ENCODE peak calls at places on chromosomes 13 and 19, in five cellular contexts. V is ovary, J is adrenal gland, A is transverse colon, P is tibial nerve. U is an unnamed sample.

GRCh38 chr19:29277107-29277506 is 64.2 kb upstream of the UQCRFS1 start:
- DNase-seq in V (no peak), J (peak; percentile 24), A (peak; percentile 17), P (no peak), U (no peak)

GRCh38 chr13:32528358-32528757 is 10.2 kb downstream of the N4BP2L2 start:
- DNase-seq in V (no peak), J (no peak), A (no peak), P (no peak), U (no peak)

GRCh38 chr19:27673986-27674385 is 1539.0 kb downstream of the UQCRFS1 start:
- DNase-seq in V (no peak), J (no peak), A (no peak), P (no peak), U (peak; percentile 34)

GRCh38 chr19:51366999-51367564 is 894 bp upstream of the ETFB start:
- DNase-seq in V (peak; percentile 73), J (no peak), A (peak; percentile 45), P (no peak), U (no peak)

GRCh38 chr19:12656899-12657571 is 9.5 kb downstream of the MAN2B1 start:
- DNase-seq in V (no peak), J (no peak), A (no peak), P (no peak), U (no peak)

GRCh38 chr19:38596057-38596981 is 21.4 kb downstream of the MAP4K1 start:
- DNase-seq in V (peak; percentile 66), J (peak; percentile 69), A (peak; percentile 52), P (no peak), U (no peak)

GRCh38 chr13:113209880-113210421 is 538 bp downstream of the CUL4A start:
- DNase-seq in V (peak; percentile 66), J (peak; percentile 68), A (peak; percentile 76), P (no peak), U (no peak)

GRCh38 chr13:110915874-110916670 is 1.2 kb upstream of the ANKRD10 start:
- DNase-seq in V (no peak), J (no peak), A (no peak), P (no peak), U (no peak)

GRCh38 chr13:48708764-48709163 is 55.0 kb downstream of the CYSLTR2 start:
- DNase-seq in V (no peak), J (no peak), A (no peak), P (no peak), U (no peak)

GRCh38 chr13:84570831-84571230 is 688.6 kb upstream of the SLITRK1 start:
- DNase-seq in V (no peak), J (no peak), A (no peak), P (no peak), U (no peak)

GRCh38 chr19:13163609-13164364 is 13.6 kb downstream of the IER2 start:
- DNase-seq in V (peak; percentile 83), J (peak; percentile 77), A (peak; percentile 80), P (peak; percentile 47), U (no peak)

GRCh38 chr19:46919324-46919723 is 58.5 kb downstream of the ARHGAP35 start:
- DNase-seq in V (no peak), J (no peak), A (no peak), P (no peak), U (no peak)

GRCh38 chr13:40292536-40292935 is 373.9 kb downstream of the FOXO1 start:
- DNase-seq in V (no peak), J (no peak), A (no peak), P (no peak), U (no peak)

GRCh38 chr19:33373701-33374405 is at the start of gene CEBPG:
- DNase-seq in V (peak; percentile 76), J (peak; percentile 58), A (peak; percentile 68), P (no peak), U (no peak)

GRCh38 chr19:13420780-13421179 is 85.5 kb downstream of the CACNA1A start:
- DNase-seq in V (no peak), J (no peak), A (no peak), P (no peak), U (no peak)

GRCh38 chr19:47679922-47680857 is 33.0 kb upstream of the EHD2 start:
- DNase-seq in V (no peak), J (no peak), A (no peak), P (no peak), U (no peak)

GRCh38 chr19:51749979-51750378 is 1.7 kb downstream of the FPR1 start:
- DNase-seq in V (no peak), J (no peak), A (no peak), P (no peak), U (no peak)

GRCh38 chr19:48393559-48394330 is at the start of gene GRIN2D:
- DNase-seq in V (peak; percentile 51), J (no peak), A (peak; percentile 16), P (no peak), U (no peak)

GRCh38 chr13:73835138-73835721 is 299.0 kb downstream of the KLF12 start:
- DNase-seq in V (no peak), J (no peak), A (no peak), P (no peak), U (no peak)

GRCh38 chr13:51726446-51727185 is 77.3 kb downstream of the DHRS12 start:
- DNase-seq in V (no peak), J (no peak), A (no peak), P (no peak), U (no peak)

GRCh38 chr19:10928563-10929401 is at the start of the genes TIMM29 and YIPF2:
- DNase-seq in V (peak; percentile 97), J (peak; percentile 98), A (peak; percentile 98), P (peak; percentile 88), U (peak; percentile 99)
- TF ChIP-seq POLR2A in V (peak; percentile 39), J (peak; percentile 91), A (peak; percentile 71), P (no peak), U (no peak)

GRCh38 chr13:19860884-19861655 is 2.4 kb downstream of the ZMYM5 start:
- DNase-seq in V (no peak), J (peak; percentile 53), A (no peak), P (no peak), U (no peak)
- H3K4me3 ChIP-seq in V (no peak overlapping the region), J (peak overlapping the region; percentile 76), A (peak overlapping the region; percentile 69), P (no peak overlapping the region), U (peak overlapping the region; percentile 57)

DNA sequence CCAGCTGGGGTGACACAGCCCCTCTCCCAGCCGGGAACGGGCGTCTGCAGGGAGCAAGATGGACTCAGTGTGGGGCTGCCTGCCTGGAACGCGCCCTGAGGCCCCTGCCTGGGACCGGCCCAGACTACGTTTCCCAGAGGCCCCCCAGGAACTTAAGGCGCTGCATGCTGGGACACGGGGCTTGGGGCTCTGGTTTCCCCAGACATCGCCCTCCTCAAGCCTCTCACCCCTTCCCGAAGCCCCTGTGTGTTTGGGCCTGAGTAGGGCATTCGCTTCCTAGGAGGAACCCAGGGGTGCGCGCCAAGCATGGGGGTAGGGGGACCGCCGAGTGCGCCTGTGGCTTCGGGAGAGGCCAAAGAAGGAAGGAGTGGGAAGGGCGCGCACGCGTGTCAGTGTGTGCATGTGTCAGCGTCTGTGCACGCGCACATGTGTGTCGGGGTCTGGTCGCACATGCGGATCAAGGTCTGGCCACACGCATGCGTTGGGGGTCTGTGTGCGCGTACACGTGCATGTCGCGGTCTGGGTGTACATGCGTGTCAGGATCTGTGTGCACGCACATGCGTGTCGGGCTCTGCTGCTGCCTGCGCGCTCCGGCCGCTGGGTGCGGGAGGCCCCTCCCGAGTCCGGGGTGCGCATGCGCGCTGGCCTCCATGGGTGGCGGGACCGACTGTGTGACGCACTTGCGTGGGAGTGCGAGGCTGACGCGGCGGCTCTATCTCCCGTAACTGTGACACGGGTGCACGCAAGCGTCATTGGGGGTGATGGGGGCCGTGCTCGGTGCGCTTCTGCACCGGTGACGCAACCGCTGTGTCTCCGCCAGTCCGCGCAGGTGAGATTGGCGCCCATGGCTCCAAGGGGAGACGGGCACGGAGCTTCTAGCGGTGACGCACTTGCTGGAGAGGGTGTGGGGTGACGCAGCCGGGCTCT is 16.2 kb downstream of the ZNF331 start:
- DNase-seq in V (peak; percentile 94), J (peak; percentile 91), A (peak; percentile 88), P (peak; percentile 79), U (no peak)
- TF ChIP-seq POLR2A in V (peak; percentile 74), J (peak; percentile 58), A (peak; percentile 27), P (peak; percentile 62), U (peak; percentile 70)

DNA sequence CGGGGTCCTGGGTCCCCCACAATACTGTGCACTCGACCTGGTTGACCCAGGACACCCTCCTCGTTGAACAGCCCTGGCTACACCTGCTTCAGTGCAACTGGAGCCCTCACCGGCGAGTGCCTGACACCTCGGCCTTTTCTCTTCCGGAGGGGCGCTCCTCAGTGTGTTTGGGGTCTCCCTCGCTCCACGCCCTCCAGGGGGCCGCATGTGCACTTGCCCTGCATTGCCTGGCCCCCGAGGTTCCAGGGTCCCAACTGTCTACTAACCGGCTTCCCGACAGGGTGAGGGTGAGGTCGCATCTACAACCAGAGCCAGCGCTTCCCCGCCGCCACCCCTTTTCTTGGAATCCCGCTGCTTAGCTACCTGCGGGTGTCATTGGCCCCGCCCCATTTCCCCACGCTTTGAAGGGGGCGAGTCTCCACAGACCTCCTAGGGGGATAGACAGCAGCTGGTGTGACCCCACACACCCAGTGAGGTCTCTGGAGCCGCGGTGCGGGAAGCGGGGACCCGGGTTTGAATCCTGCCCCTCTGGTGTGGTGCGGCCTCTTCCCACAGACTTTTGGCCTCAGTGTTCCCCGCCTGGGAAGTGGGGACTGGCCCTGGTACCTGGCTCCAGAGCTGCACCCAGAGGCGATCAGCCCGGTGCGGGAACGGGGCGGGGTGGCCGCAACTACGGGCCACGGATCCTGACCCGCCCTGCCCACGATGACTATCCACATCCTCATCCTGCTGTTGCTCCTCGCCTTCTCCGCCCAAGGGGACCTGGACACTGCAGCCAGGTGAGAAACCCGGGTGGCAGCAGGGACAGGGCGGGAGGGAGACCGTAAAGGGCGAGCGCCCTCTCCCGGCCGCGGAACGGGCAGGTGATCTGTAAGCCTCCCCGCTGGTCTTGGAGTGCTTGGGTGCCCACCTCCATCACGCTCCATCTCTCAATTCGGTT is at the start of gene ADM5:
- DNase-seq in V (peak; percentile 68), J (peak; percentile 72), A (peak; percentile 70), P (no peak), U (no peak)
- H3K4me3 ChIP-seq in V (peak within 1 kb of the TSS; percentile 39), J (peak within 1 kb of the TSS; percentile 57), A (peak within 1 kb of the TSS; percentile 54), P (peak within 1 kb of the TSS; percentile 44), U (peak within 1 kb of the TSS; percentile 49)

DNA sequence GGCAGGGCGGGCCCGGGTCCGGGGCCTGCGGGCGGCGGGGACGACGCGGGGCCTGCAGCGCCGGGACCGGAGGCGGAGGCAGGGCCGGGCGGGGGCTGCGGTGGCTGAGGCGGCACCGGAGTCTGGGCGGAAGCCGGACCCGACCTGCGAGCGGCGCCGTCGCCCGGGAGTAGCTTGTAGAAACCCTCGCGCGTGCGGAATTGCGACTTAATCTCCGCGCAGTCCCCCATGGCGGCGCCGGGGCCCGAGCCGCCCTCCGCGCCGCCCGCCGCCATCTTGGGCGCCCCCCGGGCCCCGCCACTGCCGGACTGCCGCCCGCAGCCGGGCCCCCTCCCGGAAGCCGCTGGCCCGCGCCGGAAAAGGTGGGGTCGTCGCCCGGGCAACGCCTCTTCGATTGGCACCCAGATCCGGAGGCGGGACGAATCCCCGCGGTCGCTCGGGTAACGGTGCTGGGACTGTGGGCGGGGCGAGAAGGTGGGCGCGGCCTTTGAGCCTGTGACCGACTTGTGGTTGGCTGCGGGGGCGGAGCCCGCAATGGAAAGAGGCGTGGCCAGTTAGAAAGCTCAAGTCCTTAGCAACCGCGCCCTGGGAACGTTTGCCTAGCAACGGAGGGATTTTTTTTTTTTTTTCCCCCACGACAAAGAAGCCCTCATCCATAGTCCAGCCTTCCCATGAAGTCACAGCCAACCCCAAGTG is at the start of gene DMWD:
- DNase-seq in V (peak; percentile 100), J (peak; percentile 100), A (peak; percentile 100), P (peak; percentile 100), U (peak; percentile 98)
- TF ChIP-seq POLR2A in V (peak; percentile 62), J (peak; percentile 54), A (no peak), P (peak; percentile 67), U (peak; percentile 69)

U was measured in vagina.